ENCODE peak calls at places on chromosomes 6 and 20, in four cellular contexts. T is uterus, A is stomach, G is MM.1S. W is an unnamed sample. For H3K4me1, the result is how much of the 10 kb centered on the place peaks cover.

GRCh38 chr20:36399147-36399968 is 93.2 kb downstream of the DLGAP4 start:
- DNase-seq in T (no peak), A (peak), G (peak), W (no peak)

GRCh38 chr6:88422831-88423230 is 256.7 kb upstream of the CNR1 start:
- DNase-seq in T (no peak), A (no peak), G (no peak), W (no peak)

GRCh38 chr20:3672864-3673550 is 8.8 kb downstream of the ADAM33 start:
- DNase-seq in T (no peak), A (no peak), G (no peak), W (no peak)

GRCh38 chr20:46031701-46032254 is 2.8 kb downstream of the SLC12A5 start:
- DNase-seq in T (no peak), A (peak), G (no peak), W (peak)

GRCh38 chr20:38836991-38837390 is 31.5 kb downstream of the PPP1R16B start:
- DNase-seq in T (no peak), A (no peak), G (peak), W (no peak)

GRCh38 chr20:25508083-25508770 is 77.1 kb downstream of the NINL start:
- DNase-seq in T (no peak), A (no peak), G (no peak), W (peak)

GRCh38 chr6:137724495-137725211 is 142.4 kb upstream of the TNFAIP3 start:
- DNase-seq in T (no peak), A (no peak), G (no peak), W (no peak)

GRCh38 chr6:161348628-161348994 is 74.8 kb upstream of the AGPAT4 start:
- DNase-seq in T (no peak), A (no peak), G (no peak), W (no peak)

GRCh38 chr6:3390698-3391097 is 66.2 kb downstream of the SLC22A23 start:
- DNase-seq in T (no peak), A (peak), G (no peak), W (no peak)

GRCh38 chr20:57508381-57508780 is 16.6 kb downstream of the CTCFL start:
- DNase-seq in T (no peak), A (no peak), G (no peak), W (no peak)

GRCh38 chr6:129105035-129105434 is 222.1 kb downstream of the LAMA2 start:
- DNase-seq in T (no peak), A (no peak), G (no peak), W (no peak)

GRCh38 chr20:38590682-38591483 is 9.9 kb downstream of the ADIG start:
- DNase-seq in T (no peak), A (no peak), G (no peak), W (no peak)

GRCh38 chr6:165487347-165487746 is 175.7 kb downstream of the PDE10A start:
- DNase-seq in T (no peak), A (no peak), G (no peak), W (no peak)

GRCh38 chr6:138509371-138509770 is 10.1 kb upstream of the NHSL1 start:
- DNase-seq in T (no peak), A (peak), G (peak), W (no peak)

GRCh38 chr6:123316733-123317323 is 319.9 kb downstream of the TRDN start:
- DNase-seq in T (no peak), A (no peak), G (peak), W (no peak)

GRCh38 chr6:40930555-40930954 is 108.5 kb downstream of the UNC5CL start:
- DNase-seq in T (no peak), A (peak), G (no peak), W (peak)

GRCh38 chr20:24573557-24573956 is 104.1 kb downstream of the SYNDIG1 start:
- DNase-seq in T (no peak), A (no peak), G (no peak), W (no peak)

GRCh38 chr6:35581633-35582032 is 68.9 kb upstream of the TULP1 start:
- DNase-seq in T (no peak), A (no peak), G (peak), W (no peak)

GRCh38 chr6:35582315-35582714 is 69.6 kb upstream of the TULP1 start:
- DNase-seq in T (no peak), A (no peak), G (no peak), W (no peak)

GRCh38 chr6:35586542-35586941 is 73.8 kb upstream of the TULP1 start:
- DNase-seq in T (no peak), A (no peak), G (no peak), W (no peak)

GRCh38 chr6:35585688-35586087 is 73.0 kb upstream of the TULP1 start:
- DNase-seq in T (no peak), A (no peak), G (no peak), W (no peak)

DNA sequence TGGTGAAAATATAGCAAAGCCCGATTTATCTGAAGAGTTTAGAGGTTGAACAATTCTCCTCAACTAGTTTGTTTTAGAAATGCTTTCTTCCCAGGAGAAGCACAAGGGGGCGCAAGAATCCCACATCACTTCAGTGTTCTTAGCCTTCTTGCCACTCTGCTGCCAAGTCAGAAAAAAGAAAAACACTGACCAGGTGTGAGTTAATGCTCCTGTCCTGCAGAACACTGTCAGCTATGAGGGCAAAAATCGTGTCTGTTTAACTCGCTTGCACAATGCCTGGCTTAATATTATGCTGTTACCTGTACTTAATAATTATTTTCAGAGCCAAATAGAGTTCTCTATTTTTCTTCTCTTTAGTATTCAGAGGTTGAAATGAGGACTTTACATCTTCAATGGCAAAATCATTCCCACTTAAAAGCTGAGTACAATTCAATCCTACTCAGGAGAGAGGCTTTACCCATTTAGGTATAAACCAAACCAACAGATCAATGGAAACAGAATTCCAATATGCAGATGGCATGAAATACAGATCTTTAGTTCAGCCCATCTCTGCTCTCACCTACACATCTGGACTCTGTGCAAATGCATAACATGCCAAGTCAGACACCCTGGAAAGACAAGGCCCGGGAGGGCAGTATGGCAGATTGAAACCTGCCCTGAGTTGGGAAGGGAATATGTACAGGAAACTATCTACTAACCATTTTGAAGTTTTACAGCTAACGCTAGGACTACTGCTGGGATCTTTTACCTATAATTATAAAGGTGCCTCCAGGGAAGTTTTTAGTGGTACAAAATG is 71.4 kb upstream of the TULP1 start:
- DNase-seq in T (peak), A (peak), G (peak), W (peak)
- H3K4me1 ChIP-seq in T (under half), A (half or more), G (under half), W (under half)

GRCh38 chr6:155310596-155310995 is 3.7 kb downstream of the TFB1M start:
- DNase-seq in T (no peak), A (no peak), G (no peak), W (no peak)

GRCh38 chr6:155311076-155311475 is 3.2 kb downstream of the TFB1M start:
- DNase-seq in T (no peak), A (peak), G (no peak), W (no peak)

GRCh38 chr6:155303361-155303870 is 10.9 kb downstream of the TFB1M start:
- DNase-seq in T (no peak), A (no peak), G (no peak), W (no peak)

GRCh38 chr6:155309150-155309549 is 5.1 kb downstream of the TFB1M start:
- DNase-seq in T (no peak), A (no peak), G (no peak), W (no peak)

DNA sequence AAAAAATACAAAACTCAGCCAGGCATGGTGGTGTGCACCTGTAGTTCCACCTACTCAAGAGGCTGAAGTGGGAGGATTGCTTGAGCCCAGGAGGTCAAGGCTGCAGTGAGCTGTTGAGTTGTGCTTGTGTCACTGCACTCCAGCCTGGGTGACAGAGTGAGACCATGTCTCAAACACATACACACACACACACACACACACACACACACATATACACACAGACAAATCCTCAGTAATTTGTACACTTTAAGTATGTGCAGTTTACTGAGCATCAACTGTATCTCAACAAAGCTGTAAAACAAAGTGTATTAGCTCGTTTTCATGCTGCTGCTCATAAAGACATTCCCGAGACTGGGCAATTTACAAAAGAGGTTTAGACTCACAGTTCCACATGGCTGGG is 7.3 kb downstream of the TFB1M start:
- DNase-seq in T (no peak), A (no peak), G (no peak), W (no peak)
- H3K27ac ChIP-seq in T (no peak), A (no peak), G (no peak), W (no peak)

DNA sequence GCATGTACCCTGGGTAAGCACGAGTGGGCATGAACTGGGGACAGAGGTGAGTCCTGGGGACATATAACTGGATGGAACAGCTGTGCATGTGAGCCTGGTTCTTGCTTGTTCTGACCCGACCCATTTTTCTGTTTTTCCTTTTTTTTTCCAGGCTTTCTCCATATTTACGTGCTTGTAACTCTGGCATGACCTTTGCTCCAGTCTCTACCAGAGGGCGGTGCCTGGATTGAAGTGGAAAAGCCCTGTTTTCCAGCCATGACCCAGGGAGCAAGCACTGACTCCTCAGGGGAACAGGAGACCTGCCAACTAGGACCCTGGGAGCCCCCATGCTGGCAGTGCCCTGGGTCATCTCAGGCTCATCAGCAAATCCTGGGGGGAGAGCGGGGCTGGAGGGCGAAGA is 8.0 kb downstream of the TRAF3IP2 start:
- DNase-seq in T (no peak), A (no peak), G (no peak), W (no peak)
- H3K4me3 ChIP-seq in T (no peak), A (no peak), G (no peak), W (no peak)

DNA sequence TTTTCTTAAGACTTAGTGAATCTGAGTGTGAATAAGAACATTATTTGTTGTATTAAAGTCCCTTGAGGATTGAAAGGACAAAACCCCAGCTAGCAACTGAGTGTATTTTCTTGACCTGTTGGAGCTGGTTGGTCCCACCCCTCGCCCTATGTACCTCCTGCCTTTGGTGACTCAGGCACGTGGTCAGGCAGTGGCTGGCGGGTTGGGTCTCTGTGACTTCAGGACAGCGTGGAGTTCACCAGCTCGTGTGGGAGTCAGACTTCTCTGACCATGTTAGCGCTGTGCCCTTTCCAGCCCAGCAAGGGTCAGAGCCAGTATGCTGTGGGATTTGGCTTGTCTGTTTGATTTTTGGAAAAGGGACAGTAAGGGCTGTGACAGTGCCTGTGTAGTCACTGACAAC is 93.7 kb downstream of the SSR1 start:
- DNase-seq in T (no peak), A (peak), G (no peak), W (no peak)
- H3K4me1 ChIP-seq in T (under half), A (under half), G (under half), W (half or more)

GRCh38 chr6:42774201-42774600 is 7.7 kb upstream of the BICRAL start:
- DNase-seq in T (no peak), A (no peak), G (no peak), W (no peak)

GRCh38 chr6:42766163-42766670 is 15.6 kb upstream of the BICRAL start:
- DNase-seq in T (no peak), A (no peak), G (no peak), W (no peak)

GRCh38 chr6:42777126-42777822 is 4.6 kb upstream of the BICRAL start:
- DNase-seq in T (no peak), A (no peak), G (no peak), W (no peak)

GRCh38 chr6:42769051-42769450 is 12.8 kb upstream of the BICRAL start:
- DNase-seq in T (no peak), A (no peak), G (no peak), W (no peak)

DNA sequence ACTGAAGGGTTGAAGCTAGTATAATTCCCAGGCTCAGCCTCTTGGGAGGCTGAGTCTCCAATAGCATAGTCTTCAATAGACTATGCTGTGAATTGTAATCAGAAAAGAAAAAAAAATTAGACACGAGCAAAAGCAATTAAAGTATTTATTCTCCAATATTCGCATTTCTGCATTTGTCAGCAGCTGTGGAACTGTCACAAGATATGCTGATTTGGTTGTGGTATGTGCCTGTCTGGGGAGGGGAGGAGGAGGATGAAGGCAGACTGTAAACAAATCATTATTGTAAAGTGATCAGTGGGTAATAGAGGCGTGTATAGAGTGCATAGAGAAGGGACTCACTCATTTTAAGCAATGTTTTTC is 10.1 kb upstream of the BICRAL start:
- DNase-seq in T (no peak), A (no peak), G (peak), W (no peak)
- H3K27ac ChIP-seq in T (no peak), A (no peak), G (peak), W (peak)

GRCh38 chr20:60116128-60116909 is 158.1 kb downstream of the CDH26 start:
- DNase-seq in T (no peak), A (peak), G (peak), W (no peak)
- H3K4me3 ChIP-seq in T (no peak), A (no peak), G (peak), W (no peak)

DNA sequence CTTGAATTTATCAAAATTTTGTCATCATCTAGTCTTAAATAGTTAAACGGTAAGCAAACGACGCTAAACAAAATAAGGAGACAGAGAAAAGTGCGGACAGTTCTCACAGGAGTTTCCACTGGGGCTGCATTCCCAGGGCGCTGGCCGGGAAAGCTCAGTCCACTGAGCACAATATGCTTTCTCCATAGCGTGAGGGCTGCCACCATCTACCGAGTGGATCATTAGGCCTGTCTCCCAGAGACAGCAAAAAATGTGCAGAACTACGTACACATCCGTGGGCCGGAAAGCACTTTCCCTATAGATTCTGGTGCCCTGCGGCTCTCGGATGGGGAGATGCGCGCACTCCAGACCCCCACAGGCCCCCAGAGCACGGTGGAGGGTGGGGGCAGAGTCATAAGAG is 84.9 kb downstream of the THBS2 start:
- DNase-seq in T (no peak), A (peak), G (no peak), W (no peak)
- H3K4me1 ChIP-seq in T (under half), A (under half), G (under half), W (under half)